ENCODE peak calls at places on chromosomes 2 and 18, in four cellular contexts. F, U, B and Q are unnamed samples.

GRCh38 chr2:63159262-63159661 is 108.6 kb downstream of the OTX1 start:
- DNase-seq in F (no peak), U (no peak), B (no peak), Q (no peak)

GRCh38 chr2:46876741-46877384 is 38.7 kb downstream of the MCFD2 start:
- DNase-seq in F (peak; percentile 83), U (no peak), B (no peak), Q (peak; percentile 35)

GRCh38 chr2:85394256-85394655 is 15.9 kb downstream of the CAPG start:
- DNase-seq in F (no peak), U (no peak), B (no peak), Q (peak; percentile 66)

GRCh38 chr18:29309352-29309751 is 1132.4 kb upstream of the CDH2 start:
- DNase-seq in F (no peak), U (no peak), B (no peak), Q (no peak)

GRCh38 chr2:13681936-13682335 is 950.6 kb upstream of the LRATD1 start:
- DNase-seq in F (no peak), U (no peak), B (no peak), Q (no peak)

GRCh38 chr2:97348841-97349240 is 235.9 kb downstream of the ANKRD36 start:
- DNase-seq in F (no peak), U (no peak), B (no peak), Q (no peak)

GRCh38 chr18:37294951-37295350 is 270.6 kb downstream of the CELF4 start:
- DNase-seq in F (peak; percentile 13), U (no peak), B (no peak), Q (no peak)

GRCh38 chr2:182165196-182165595 is 179.5 kb downstream of the PPP1R1C start:
- DNase-seq in F (no peak), U (no peak), B (no peak), Q (no peak)